ENCODE peak calls at places on chromosome 19, in eight cellular contexts. Y, S, B, J, C, H, N and P are unnamed samples.

GRCh38 chr19:55683449-55684261 is 8.6 kb downstream of the EPN1 start:
- ATAC-seq in Y (no peak), S (peak; percentile 67), B (no peak), J (no peak), C (no peak), H (no peak), N (no peak), P (no peak)

GRCh38 chr19:19120308-19121156 is 17.7 kb downstream of the TMEM161A start:
- ATAC-seq in Y (no peak), S (peak; percentile 25), B (peak; percentile 24), J (no peak), C (peak; percentile 65), H (peak; percentile 18), N (peak; percentile 43), P (peak; percentile 35)

GRCh38 chr19:35454663-35455062 is 6.6 kb downstream of the FFAR2 start:
- ATAC-seq in Y (no peak), S (no peak), B (no peak), J (no peak), C (no peak), H (no peak), N (no peak), P (no peak)

GRCh38 chr19:38162632-38163031 is 61.4 kb downstream of the DPF1 start:
- ATAC-seq in Y (no peak), S (no peak), B (no peak), J (no peak), C (no peak), H (no peak), N (no peak), P (no peak)

GRCh38 chr19:15702590-15702930 is 25.3 kb upstream of the OR10H2 start:
- ATAC-seq in Y (no peak), S (peak; percentile 77), B (peak; percentile 90), J (peak; percentile 35), C (no peak), H (no peak), N (peak; percentile 94), P (peak; percentile 92)

GRCh38 chr19:17406039-17406886 is 833 bp upstream of the BST2 start:
- ATAC-seq in Y (peak; percentile 10), S (peak; percentile 5), B (no peak), J (peak; percentile 4), C (peak; percentile 35), H (peak; percentile 23), N (peak; percentile 15), P (no peak)

GRCh38 chr19:3753631-3754410 is 7.7 kb downstream of the APBA3 start:
- ATAC-seq in Y (no peak), S (no peak), B (peak; percentile 7), J (no peak), C (no peak), H (no peak), N (no peak), P (no peak)

GRCh38 chr19:45117167-45117594 is 24.2 kb downstream of the PPP1R37 start:
- ATAC-seq in Y (peak; percentile 50), S (no peak), B (no peak), J (peak; percentile 66), C (peak; percentile 81), H (peak; percentile 45), N (no peak), P (no peak)

GRCh38 chr19:33630880-33631627 is 9.3 kb downstream of the CHST8 start:
- ATAC-seq in Y (no peak), S (no peak), B (peak; percentile 53), J (no peak), C (no peak), H (no peak), N (no peak), P (no peak)

GRCh38 chr19:30564551-30565011 is 192.4 kb downstream of the ZNF536 start:
- ATAC-seq in Y (no peak), S (no peak), B (no peak), J (no peak), C (no peak), H (no peak), N (no peak), P (no peak)

GRCh38 chr19:42053037-42053935 is 16.7 kb downstream of the GRIK5 start:
- ATAC-seq in Y (no peak), S (no peak), B (peak; percentile 27), J (no peak), C (no peak), H (no peak), N (no peak), P (no peak)

GRCh38 chr19:4800591-4801081 is 9.1 kb downstream of the FEM1A start:
- ATAC-seq in Y (no peak), S (peak; percentile 92), B (peak; percentile 96), J (no peak), C (no peak), H (no peak), N (peak; percentile 61), P (no peak)

GRCh38 chr19:23286477-23286876 is 36.3 kb upstream of the ZNF724 start:
- ATAC-seq in Y (peak; percentile 39), S (no peak), B (no peak), J (no peak), C (no peak), H (peak; percentile 64), N (no peak), P (peak; percentile 21)

GRCh38 chr19:43474986-43475705 is 9.7 kb upstream of the LYPD3 start:
- ATAC-seq in Y (peak; percentile 97), S (peak; percentile 93), B (peak; percentile 63), J (peak; percentile 96), C (peak; percentile 85), H (peak; percentile 98), N (peak; percentile 96), P (peak; percentile 87)

GRCh38 chr19:51020988-51021651 is 1.6 kb upstream of the KLK10 start:
- ATAC-seq in Y (peak; percentile 24), S (no peak), B (peak; percentile 0), J (no peak), C (no peak), H (no peak), N (peak; percentile 59), P (peak; percentile 69)

GRCh38 chr19:30669329-30670010 is 297.3 kb downstream of the ZNF536 start:
- ATAC-seq in Y (no peak), S (no peak), B (peak; percentile 33), J (no peak), C (no peak), H (no peak), N (no peak), P (peak; percentile 83)

GRCh38 chr19:14516746-14517438 is 1.3 kb downstream of the DNAJB1 start:
- ATAC-seq in Y (no peak), S (no peak), B (no peak), J (no peak), C (no peak), H (no peak), N (no peak), P (no peak)

GRCh38 chr19:30695171-30695875 is 323.1 kb downstream of the ZNF536 start:
- ATAC-seq in Y (no peak), S (peak; percentile 39), B (peak; percentile 11), J (no peak), C (no peak), H (no peak), N (no peak), P (no peak)

GRCh38 chr19:20969498-20969897 is 46.4 kb downstream of the ZNF85 start:
- ATAC-seq in Y (no peak), S (no peak), B (peak; percentile 69), J (no peak), C (no peak), H (no peak), N (no peak), P (no peak)

GRCh38 chr19:48967346-48968178 is 2.5 kb downstream of the FTL start:
- ATAC-seq in Y (no peak), S (no peak), B (no peak), J (no peak), C (no peak), H (no peak), N (peak; percentile 4), P (no peak)

GRCh38 chr19:43739836-43740235 is 14.9 kb downstream of the SMG9 start:
- ATAC-seq in Y (no peak), S (no peak), B (peak; percentile 84), J (no peak), C (no peak), H (no peak), N (no peak), P (no peak)

GRCh38 chr19:53915000-53915399 is 5.9 kb downstream of the CACNG7 start:
- ATAC-seq in Y (no peak), S (no peak), B (no peak), J (no peak), C (no peak), H (no peak), N (no peak), P (peak; percentile 47)

GRCh38 chr19:6828698-6829633 is 56.5 kb downstream of the VAV1 start:
- ATAC-seq in Y (peak; percentile 82), S (no peak), B (peak; percentile 25), J (peak; percentile 54), C (peak; percentile 84), H (peak; percentile 80), N (peak; percentile 34), P (peak; percentile 46)

GRCh38 chr19:51002542-51003311 is 1.3 kb upstream of the KLK8 start:
- ATAC-seq in Y (peak; percentile 77), S (no peak), B (peak; percentile 85), J (no peak), C (peak; percentile 40), H (no peak), N (no peak), P (no peak)

GRCh38 chr19:49601482-49602038 is 10.6 kb downstream of the PRR12 start:
- ATAC-seq in Y (no peak), S (no peak), B (no peak), J (no peak), C (no peak), H (no peak), N (no peak), P (no peak)

GRCh38 chr19:47280183-47280797 is 5.6 kb downstream of the INAFM1 start:
- ATAC-seq in Y (peak; percentile 70), S (no peak), B (peak; percentile 3), J (peak; percentile 67), C (peak; percentile 66), H (peak; percentile 60), N (no peak), P (peak; percentile 35)

GRCh38 chr19:15091918-15092753 is 10.1 kb downstream of the OR1I1 start:
- ATAC-seq in Y (peak; percentile 78), S (no peak), B (peak; percentile 58), J (peak; percentile 61), C (peak; percentile 43), H (peak; percentile 47), N (no peak), P (peak; percentile 79)

GRCh38 chr19:35856001-35856400 is 710 bp upstream of the KIRREL2 start:
- ATAC-seq in Y (no peak), S (no peak), B (peak; percentile 16), J (no peak), C (no peak), H (no peak), N (no peak), P (peak; percentile 23)

GRCh38 chr19:7596191-7596937 is 701 bp downstream of the CAMSAP3 start:
- ATAC-seq in Y (peak; percentile 34), S (no peak), B (peak; percentile 7), J (peak; percentile 29), C (no peak), H (no peak), N (no peak), P (no peak)

GRCh38 chr19:45023048-45023447 is 15.8 kb upstream of the CLASRP start:
- ATAC-seq in Y (no peak), S (no peak), B (no peak), J (no peak), C (no peak), H (no peak), N (no peak), P (no peak)

GRCh38 chr19:35279985-35280821 is 2.1 kb upstream of the HAMP start:
- ATAC-seq in Y (no peak), S (no peak), B (peak; percentile 4), J (no peak), C (no peak), H (peak; percentile 33), N (peak; percentile 23), P (no peak)

GRCh38 chr19:46813570-46814358 is 25.4 kb upstream of the SLC1A5 start:
- ATAC-seq in Y (no peak), S (peak; percentile 75), B (no peak), J (no peak), C (no peak), H (no peak), N (peak; percentile 59), P (peak; percentile 77)

GRCh38 chr19:38210458-38210987 is 13.5 kb downstream of the DPF1 start:
- ATAC-seq in Y (no peak), S (no peak), B (no peak), J (no peak), C (no peak), H (no peak), N (peak; percentile 72), P (peak; percentile 20)